ENCODE peak calls at places on chromosomes 2 and 18, in five cellular contexts. One of them, this sample, is unnamed.

GRCh38 chr2:193989645-193990044 is 1667.4 kb upstream of the SLC39A10 start:
- DNase-seq in AG09319: no peak
- DNase-seq in activated naive CD8-positive, alpha-beta T cell treated with anti-CD3 and anti-CD28 coated beads, Interleukin-2, amount 50 U/mL, for 24 hours: no peak
- DNase-seq in NCI-H510A: no peak
- DNase-seq in activated CD4-positive, alpha-beta T cell treated with anti-CD3 and anti-CD28 coated beads, Interleukin-2, amount 50 U/mL, for 24 hours: no peak
- DNase-seq in this sample: no peak

GRCh38 chr2:236972491-236973379 is 113.0 kb upstream of the COPS8 start:
- DNase-seq in AG09319: peak; percentile 71
- DNase-seq in activated naive CD8-positive, alpha-beta T cell treated with anti-CD3 and anti-CD28 coated beads, Interleukin-2, amount 50 U/mL, for 24 hours: no peak
- DNase-seq in NCI-H510A: peak; percentile 60
- DNase-seq in activated CD4-positive, alpha-beta T cell treated with anti-CD3 and anti-CD28 coated beads, Interleukin-2, amount 50 U/mL, for 24 hours: no peak
- DNase-seq in this sample: no peak

GRCh38 chr2:206480161-206480560 is 36.8 kb downstream of the ADAM23 start:
- DNase-seq in AG09319: no peak
- DNase-seq in activated naive CD8-positive, alpha-beta T cell treated with anti-CD3 and anti-CD28 coated beads, Interleukin-2, amount 50 U/mL, for 24 hours: no peak
- DNase-seq in NCI-H510A: no peak
- DNase-seq in activated CD4-positive, alpha-beta T cell treated with anti-CD3 and anti-CD28 coated beads, Interleukin-2, amount 50 U/mL, for 24 hours: no peak
- DNase-seq in this sample: no peak

GRCh38 chr2:62596061-62596658 is 90.2 kb upstream of the TMEM17 start:
- DNase-seq in AG09319: peak; percentile 89
- DNase-seq in activated naive CD8-positive, alpha-beta T cell treated with anti-CD3 and anti-CD28 coated beads, Interleukin-2, amount 50 U/mL, for 24 hours: no peak
- DNase-seq in NCI-H510A: no peak
- DNase-seq in activated CD4-positive, alpha-beta T cell treated with anti-CD3 and anti-CD28 coated beads, Interleukin-2, amount 50 U/mL, for 24 hours: no peak
- DNase-seq in this sample: peak; percentile 23

GRCh38 chr2:3457524-3458395 is 61.6 kb downstream of the ADI1 start:
- DNase-seq in AG09319: no peak
- DNase-seq in activated naive CD8-positive, alpha-beta T cell treated with anti-CD3 and anti-CD28 coated beads, Interleukin-2, amount 50 U/mL, for 24 hours: no peak
- DNase-seq in NCI-H510A: no peak
- DNase-seq in activated CD4-positive, alpha-beta T cell treated with anti-CD3 and anti-CD28 coated beads, Interleukin-2, amount 50 U/mL, for 24 hours: no peak
- DNase-seq in this sample: no peak

GRCh38 chr2:113039675-113040074 is 13.0 kb downstream of the IL36B start:
- DNase-seq in AG09319: no peak
- DNase-seq in activated naive CD8-positive, alpha-beta T cell treated with anti-CD3 and anti-CD28 coated beads, Interleukin-2, amount 50 U/mL, for 24 hours: no peak
- DNase-seq in NCI-H510A: no peak
- DNase-seq in activated CD4-positive, alpha-beta T cell treated with anti-CD3 and anti-CD28 coated beads, Interleukin-2, amount 50 U/mL, for 24 hours: no peak
- DNase-seq in this sample: no peak

GRCh38 chr18:58156516-58156915 is 112.5 kb downstream of the NEDD4L start:
- DNase-seq in AG09319: no peak
- DNase-seq in activated naive CD8-positive, alpha-beta T cell treated with anti-CD3 and anti-CD28 coated beads, Interleukin-2, amount 50 U/mL, for 24 hours: no peak
- DNase-seq in NCI-H510A: no peak
- DNase-seq in activated CD4-positive, alpha-beta T cell treated with anti-CD3 and anti-CD28 coated beads, Interleukin-2, amount 50 U/mL, for 24 hours: no peak
- DNase-seq in this sample: no peak

GRCh38 chr18:12507007-12507406 is 99.3 kb downstream of the PRELID3A start:
- DNase-seq in AG09319: no peak
- DNase-seq in activated naive CD8-positive, alpha-beta T cell treated with anti-CD3 and anti-CD28 coated beads, Interleukin-2, amount 50 U/mL, for 24 hours: no peak
- DNase-seq in NCI-H510A: no peak
- DNase-seq in activated CD4-positive, alpha-beta T cell treated with anti-CD3 and anti-CD28 coated beads, Interleukin-2, amount 50 U/mL, for 24 hours: no peak
- DNase-seq in this sample: no peak

GRCh38 chr2:88842656-88843055 is 151.2 kb downstream of the RPIA start:
- DNase-seq in AG09319: no peak
- DNase-seq in activated naive CD8-positive, alpha-beta T cell treated with anti-CD3 and anti-CD28 coated beads, Interleukin-2, amount 50 U/mL, for 24 hours: no peak
- DNase-seq in NCI-H510A: no peak
- DNase-seq in activated CD4-positive, alpha-beta T cell treated with anti-CD3 and anti-CD28 coated beads, Interleukin-2, amount 50 U/mL, for 24 hours: no peak
- DNase-seq in this sample: no peak

GRCh38 chr2:54604771-54605350 is 118.6 kb upstream of the EML6 start:
- DNase-seq in AG09319: no peak
- DNase-seq in activated naive CD8-positive, alpha-beta T cell treated with anti-CD3 and anti-CD28 coated beads, Interleukin-2, amount 50 U/mL, for 24 hours: no peak
- DNase-seq in NCI-H510A: no peak
- DNase-seq in activated CD4-positive, alpha-beta T cell treated with anti-CD3 and anti-CD28 coated beads, Interleukin-2, amount 50 U/mL, for 24 hours: no peak
- DNase-seq in this sample: no peak

GRCh38 chr2:133476931-133477613 is 91.2 kb downstream of the NCKAP5 start:
- DNase-seq in AG09319: no peak
- DNase-seq in activated naive CD8-positive, alpha-beta T cell treated with anti-CD3 and anti-CD28 coated beads, Interleukin-2, amount 50 U/mL, for 24 hours: no peak
- DNase-seq in NCI-H510A: no peak
- DNase-seq in activated CD4-positive, alpha-beta T cell treated with anti-CD3 and anti-CD28 coated beads, Interleukin-2, amount 50 U/mL, for 24 hours: no peak
- DNase-seq in this sample: no peak

GRCh38 chr2:190352668-190353536 is 9.5 kb downstream of the INPP1 start:
- DNase-seq in AG09319: peak; percentile 27
- DNase-seq in activated naive CD8-positive, alpha-beta T cell treated with anti-CD3 and anti-CD28 coated beads, Interleukin-2, amount 50 U/mL, for 24 hours: no peak
- DNase-seq in NCI-H510A: peak; percentile 10
- DNase-seq in activated CD4-positive, alpha-beta T cell treated with anti-CD3 and anti-CD28 coated beads, Interleukin-2, amount 50 U/mL, for 24 hours: no peak
- DNase-seq in this sample: no peak

GRCh38 chr2:37085731-37086147 is 1.4 kb downstream of the GPATCH11 start:
- DNase-seq in AG09319: no peak
- DNase-seq in activated naive CD8-positive, alpha-beta T cell treated with anti-CD3 and anti-CD28 coated beads, Interleukin-2, amount 50 U/mL, for 24 hours: no peak
- DNase-seq in NCI-H510A: no peak
- DNase-seq in activated CD4-positive, alpha-beta T cell treated with anti-CD3 and anti-CD28 coated beads, Interleukin-2, amount 50 U/mL, for 24 hours: no peak
- DNase-seq in this sample: peak; percentile 72

GRCh38 chr2:143903172-143903856 is 616.6 kb downstream of the ZEB2 start:
- DNase-seq in AG09319: no peak
- DNase-seq in activated naive CD8-positive, alpha-beta T cell treated with anti-CD3 and anti-CD28 coated beads, Interleukin-2, amount 50 U/mL, for 24 hours: no peak
- DNase-seq in NCI-H510A: no peak
- DNase-seq in activated CD4-positive, alpha-beta T cell treated with anti-CD3 and anti-CD28 coated beads, Interleukin-2, amount 50 U/mL, for 24 hours: no peak
- DNase-seq in this sample: no peak

GRCh38 chr2:37561615-37562569 is 109.5 kb downstream of the CDC42EP3 start:
- DNase-seq in AG09319: no peak
- DNase-seq in activated naive CD8-positive, alpha-beta T cell treated with anti-CD3 and anti-CD28 coated beads, Interleukin-2, amount 50 U/mL, for 24 hours: peak; percentile 35
- DNase-seq in NCI-H510A: no peak
- DNase-seq in activated CD4-positive, alpha-beta T cell treated with anti-CD3 and anti-CD28 coated beads, Interleukin-2, amount 50 U/mL, for 24 hours: no peak
- DNase-seq in this sample: peak; percentile 95

GRCh38 chr2:201909348-201909747 is 103.0 kb downstream of the CDK15 start:
- DNase-seq in AG09319: peak; percentile 19
- DNase-seq in activated naive CD8-positive, alpha-beta T cell treated with anti-CD3 and anti-CD28 coated beads, Interleukin-2, amount 50 U/mL, for 24 hours: no peak
- DNase-seq in NCI-H510A: no peak
- DNase-seq in activated CD4-positive, alpha-beta T cell treated with anti-CD3 and anti-CD28 coated beads, Interleukin-2, amount 50 U/mL, for 24 hours: no peak
- DNase-seq in this sample: no peak